ENCODE peak calls at places on chromosomes 6 and 20, in seven cellular contexts. K, D, N, W, X, Z and R are unnamed samples.

GRCh38 chr6:148304976-148305375 is 37.7 kb upstream of the SASH1 start:
- DNase-seq in K (no peak), D (no peak), N (no peak), W (no peak), X (no peak), Z (peak; percentile 77), R (no peak)

GRCh38 chr6:156977527-156978291 is 200.5 kb downstream of the ARID1B start:
- DNase-seq in K (no peak), D (no peak), N (no peak), W (no peak), X (no peak), Z (peak; percentile 49), R (peak; percentile 46)

GRCh38 chr6:155274533-155274932 is 10.7 kb downstream of the CLDN20 start:
- DNase-seq in K (no peak), D (no peak), N (no peak), W (no peak), X (no peak), Z (peak; percentile 79), R (no peak)

GRCh38 chr6:157885211-157885788 is 62.3 kb downstream of the SNX9 start:
- DNase-seq in K (no peak), D (no peak), N (peak; percentile 25), W (no peak), X (no peak), Z (peak; percentile 67), R (no peak)

GRCh38 chr6:96816182-96816888 is 20.9 kb downstream of the GPR63 start:
- DNase-seq in K (no peak), D (no peak), N (no peak), W (no peak), X (no peak), Z (peak; percentile 56), R (no peak)

GRCh38 chr6:44342052-44342451 is 398 bp upstream of the SPATS1 start:
- DNase-seq in K (no peak), D (no peak), N (no peak), W (peak; percentile 47), X (no peak), Z (no peak), R (no peak)

GRCh38 chr6:71466362-71466761 is 177.8 kb downstream of the OGFRL1 start:
- DNase-seq in K (no peak), D (no peak), N (no peak), W (no peak), X (no peak), Z (peak; percentile 62), R (no peak)

GRCh38 chr6:141848029-141848890 is 284.5 kb upstream of the GJE1 start:
- DNase-seq in K (no peak), D (no peak), N (no peak), W (no peak), X (no peak), Z (peak; percentile 14), R (no peak)

GRCh38 chr6:160714731-160715130 is 12.7 kb downstream of the PLG start:
- DNase-seq in K (no peak), D (no peak), N (no peak), W (no peak), X (no peak), Z (no peak), R (no peak)

GRCh38 chr20:59032713-59033059 is 551 bp upstream of the ATP5F1E start:
- DNase-seq in K (no peak), D (no peak), N (no peak), W (peak; percentile 40), X (no peak), Z (peak; percentile 25), R (no peak)

GRCh38 chr20:15711177-15711576 is 862.1 kb downstream of the KIF16B start:
- DNase-seq in K (no peak), D (no peak), N (no peak), W (no peak), X (no peak), Z (no peak), R (no peak)

GRCh38 chr6:29887330-29887818 is 55.0 kb upstream of the HLA-A start:
- DNase-seq in K (peak; percentile 56), D (no peak), N (peak; percentile 15), W (peak; percentile 22), X (no peak), Z (peak; percentile 13), R (peak; percentile 55)

GRCh38 chr6:167855825-167856425 is 29.2 kb downstream of the AFDN start:
- DNase-seq in K (no peak), D (no peak), N (no peak), W (no peak), X (no peak), Z (peak; percentile 99), R (no peak)

GRCh38 chr20:21981607-21982344 is 276.3 kb downstream of the PAX1 start:
- DNase-seq in K (no peak), D (no peak), N (no peak), W (no peak), X (no peak), Z (no peak), R (no peak)

GRCh38 chr6:45836984-45837383 is 178.7 kb downstream of the CLIC5 start:
- DNase-seq in K (no peak), D (no peak), N (no peak), W (no peak), X (no peak), Z (no peak), R (no peak)

GRCh38 chr6:157789297-157789696 is 33.7 kb upstream of the SNX9 start:
- DNase-seq in K (no peak), D (no peak), N (no peak), W (no peak), X (no peak), Z (no peak), R (no peak)

GRCh38 chr6:52227495-52227894 is 16.8 kb downstream of the IL17F start:
- DNase-seq in K (no peak), D (peak; percentile 40), N (peak; percentile 61), W (no peak), X (no peak), Z (no peak), R (no peak)